ENCODE peak calls at places on chromosomes 12 and 14, in nine cellular contexts. W is lower lobe of right lung; X is WERI-Rb-1; U is CD4-positive, CD25-positive, alpha-beta regulatory T cell; G is keratinocyte; D is DND-41; B is thoracic aorta; M is heart left ventricle; R is astrocyte. S is an unnamed sample.

GRCh38 chr12:1161197-1161596 is 170.2 kb downstream of the ERC1 start:
- DNase-seq in B (no peak), U (no peak), M (no peak), R (no peak), D (no peak), X (no peak), G (no peak), W (no peak), S (no peak)

GRCh38 chr12:752673-753400 is 458 bp downstream of the WNK1 start:
- DNase-seq in M (peak; percentile 70), G (no peak), B (no peak), D (peak; percentile 39), W (peak; percentile 82), U (peak; percentile 64), R (no peak), X (peak; percentile 39), S (peak; percentile 46)

GRCh38 chr12:54998958-54999510 is 14.5 kb upstream of the TESPA1 start:
- DNase-seq in M (no peak), U (no peak), W (no peak), X (no peak), R (no peak), D (no peak), G (no peak), B (no peak), S (no peak)

GRCh38 chr14:35122696-35123387 is 490 bp downstream of the PRORP start:
- DNase-seq in R (peak; percentile 51), B (no peak), D (no peak), X (no peak), U (peak; percentile 32), G (peak; percentile 13), W (no peak), M (no peak), S (peak; percentile 34)

GRCh38 chr12:110758922-110759321 is 16.2 kb upstream of the PPP1CC start:
- DNase-seq in U (no peak), G (no peak), M (no peak), X (no peak), B (no peak), R (no peak), W (no peak), D (no peak), S (no peak)

GRCh38 chr12:95412826-95413311 is 61.1 kb upstream of the METAP2 start:
- DNase-seq in M (no peak), W (no peak), D (no peak), G (no peak), B (no peak), R (peak; percentile 85), U (no peak), X (no peak), S (no peak)

GRCh38 chr12:30965613-30965985 is 39.1 kb downstream of the TSPAN11 start:
- DNase-seq in U (no peak), X (peak; percentile 45), B (no peak), R (no peak), G (no peak), M (no peak), D (no peak), W (no peak), S (no peak)

GRCh38 chr12:113347107-113347506 is 11.3 kb upstream of the PLBD2 start:
- DNase-seq in B (no peak), D (no peak), W (no peak), M (no peak), G (no peak), R (no peak), X (no peak), U (no peak), S (no peak)

GRCh38 chr14:105475916-105476845 is 1.6 kb downstream of the CRIP2 start:
- DNase-seq in R (peak; percentile 43), G (no peak), B (no peak), M (peak; percentile 82), D (no peak), W (peak; percentile 72), U (no peak), X (no peak), S (no peak)
- H3K4me3 ChIP-seq in R (peak overlapping the region; percentile 73), G (no peak overlapping the region), B (peak overlapping the region; percentile 99), M (peak overlapping the region; percentile 100), D (no peak overlapping the region), W (peak overlapping the region; percentile 77), U (no peak overlapping the region), X (no peak overlapping the region), S (no peak overlapping the region)

DNA sequence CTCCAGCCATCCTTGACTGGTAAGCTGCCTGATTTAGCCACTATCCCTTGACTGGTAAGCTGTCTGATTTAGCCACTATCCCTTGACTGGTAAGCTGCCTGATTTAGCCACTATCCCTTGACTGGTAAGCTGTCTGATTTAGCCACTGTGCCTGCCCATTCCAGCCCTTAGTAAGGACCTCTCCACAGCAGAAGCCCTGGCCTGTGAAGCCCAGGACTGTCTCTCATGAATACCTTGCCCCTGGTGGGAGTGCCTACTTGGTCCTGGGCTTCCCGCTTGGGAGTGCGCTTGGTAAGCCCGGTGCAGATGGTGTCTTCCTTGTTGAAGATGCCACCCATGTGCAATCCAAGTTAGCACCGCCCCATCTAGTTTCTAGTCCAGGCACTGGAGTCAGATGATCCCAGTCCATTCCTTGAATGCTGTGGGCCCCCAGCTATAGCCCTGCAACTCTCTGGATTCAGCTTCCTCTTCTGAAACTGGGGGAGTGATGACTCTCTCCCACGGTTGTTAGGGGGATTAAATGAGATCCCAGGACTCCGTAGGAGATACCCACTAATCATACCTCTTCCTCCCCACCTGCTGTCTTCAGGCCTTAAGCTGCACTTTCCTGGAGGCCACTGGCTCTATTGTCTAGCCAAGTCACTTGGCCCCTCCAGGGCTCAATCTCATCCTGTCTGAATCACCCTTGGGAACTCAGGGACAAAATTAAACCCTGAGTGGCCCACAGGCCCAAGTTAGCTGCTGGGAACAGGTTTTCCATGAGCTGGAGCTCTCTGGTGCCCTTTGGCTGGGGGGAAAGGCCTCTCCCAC is 5.7 kb upstream of the ASB2 start:
- DNase-seq in U (no peak), R (no peak), D (no peak), G (no peak), W (no peak), X (peak; percentile 80), B (no peak), M (no peak), S (no peak)
- H3K27ac ChIP-seq in U (no peak overlapping the region), R (no peak overlapping the region), D (no peak overlapping the region), G (no peak overlapping the region), W (no peak overlapping the region), X (peak overlapping the region; percentile 34), B (peak overlapping the region; percentile 91), M (peak overlapping the region; percentile 85), S (no peak overlapping the region)

DNA sequence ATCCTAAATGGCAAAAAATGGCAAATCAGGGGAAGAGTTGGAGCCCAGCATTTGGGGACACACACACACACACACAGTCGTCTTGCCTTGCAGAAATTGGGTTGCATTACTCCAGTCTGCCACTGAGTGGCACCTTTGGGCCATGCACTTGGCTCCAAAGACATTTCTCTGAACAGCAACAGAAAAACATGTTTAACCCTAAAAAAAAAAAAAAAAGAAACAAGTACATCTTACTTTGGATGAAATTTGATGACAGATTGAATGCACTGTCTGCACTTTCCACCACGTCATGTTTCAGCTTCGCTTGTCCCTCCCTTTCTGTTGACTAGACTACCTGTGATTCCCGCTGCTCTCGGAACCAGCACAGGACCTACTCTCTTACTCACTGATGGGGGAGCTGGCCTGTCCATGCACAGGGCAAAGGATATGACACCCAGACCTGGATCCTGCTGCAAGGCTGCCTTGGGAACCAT is 376.9 kb downstream of the DPF3 start:
- DNase-seq in R (peak; percentile 61), D (peak; percentile 81), M (peak; percentile 42), B (no peak), X (peak; percentile 72), G (peak; percentile 15), U (peak; percentile 83), W (no peak), S (peak; percentile 75)
- H3K4me3 ChIP-seq in R (no peak overlapping the region), D (no peak overlapping the region), M (no peak overlapping the region), B (peak overlapping the region; percentile 37), X (no peak overlapping the region), G (no peak overlapping the region), U (no peak overlapping the region), W (no peak overlapping the region), S (no peak overlapping the region)

GRCh38 chr14:103118019-103118662 is 5.1 kb upstream of the TNFAIP2 start:
- DNase-seq in X (no peak), B (peak; percentile 28), G (no peak), U (no peak), R (no peak), M (peak; percentile 90), D (no peak), W (peak; percentile 77), S (no peak)
- H3K27ac ChIP-seq in X (no peak overlapping the region), B (peak overlapping the region; percentile 10), G (no peak overlapping the region), U (no peak overlapping the region), R (no peak overlapping the region), M (peak overlapping the region; percentile 40), D (no peak overlapping the region), W (peak overlapping the region; percentile 89), S (no peak overlapping the region)

DNA sequence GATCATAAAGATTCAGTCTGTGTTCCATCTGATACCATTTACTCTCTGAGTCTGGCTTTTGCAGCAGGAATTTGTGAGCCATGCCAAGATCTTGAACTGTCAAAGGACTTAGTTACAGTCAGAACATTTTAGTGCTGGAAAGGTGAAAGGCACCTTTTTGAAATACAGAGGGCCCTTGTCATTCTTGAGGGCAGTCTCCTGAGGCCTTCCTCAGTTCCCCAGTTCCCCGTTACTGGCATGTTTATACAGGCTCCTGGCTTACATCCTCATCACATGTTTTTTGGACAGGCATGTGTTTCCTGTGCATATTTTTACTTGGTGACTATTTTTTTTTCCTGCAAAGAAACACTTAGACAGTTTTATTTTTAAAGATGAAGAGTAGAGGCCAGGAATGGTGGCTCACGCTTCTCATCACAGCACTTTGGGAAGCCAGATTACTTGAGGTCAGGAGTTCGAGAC is 21.0 kb downstream of the CFAP54 start:
- DNase-seq in B (no peak), R (no peak), M (no peak), G (no peak), W (no peak), X (no peak), D (no peak), U (no peak), S (no peak)
- H3K4me3 ChIP-seq in B (no peak overlapping the region), R (no peak overlapping the region), M (no peak overlapping the region), G (no peak overlapping the region), W (no peak overlapping the region), X (no peak overlapping the region), D (no peak overlapping the region), U (no peak overlapping the region), S (no peak overlapping the region)

GRCh38 chr12:90166671-90167070 is 458.0 kb upstream of the ATP2B1 start:
- DNase-seq in W (no peak), R (no peak), B (no peak), U (no peak), G (no peak), X (no peak), D (no peak), M (no peak), S (no peak)

GRCh38 chr12:90167501-90167900 is 458.9 kb upstream of the ATP2B1 start:
- DNase-seq in R (no peak), U (no peak), G (no peak), W (no peak), B (no peak), X (no peak), D (no peak), M (no peak), S (no peak)

GRCh38 chr12:90166012-90166411 is 457.4 kb upstream of the ATP2B1 start:
- DNase-seq in G (no peak), M (no peak), U (no peak), X (no peak), B (no peak), D (no peak), W (no peak), R (no peak), S (no peak)

DNA sequence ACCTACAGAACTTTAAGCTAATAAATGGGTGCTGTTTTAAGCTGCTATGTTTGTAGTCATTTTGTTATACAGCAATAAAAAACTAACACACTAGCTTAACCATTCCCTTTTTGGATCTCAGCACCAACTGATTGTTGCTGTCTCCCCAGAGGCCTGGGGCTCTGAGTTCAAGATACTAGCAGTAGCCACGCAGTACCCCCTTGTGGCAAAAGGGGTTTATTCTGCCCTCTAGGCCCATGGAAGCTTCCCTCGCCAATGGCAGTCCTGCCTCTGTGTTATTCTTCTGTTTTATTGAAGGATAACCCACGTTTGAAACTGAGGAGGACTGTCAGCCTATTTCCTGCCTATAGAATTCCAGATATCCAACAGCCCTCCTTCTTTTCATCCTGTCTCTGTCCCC is 455.3 kb upstream of the ATP2B1 start:
- DNase-seq in D (no peak), U (no peak), X (peak; percentile 27), W (no peak), R (no peak), M (no peak), G (no peak), B (no peak), S (no peak)
- H3K27ac ChIP-seq in D (no peak overlapping the region), U (no peak overlapping the region), X (no peak overlapping the region), W (no peak overlapping the region), R (no peak overlapping the region), M (no peak overlapping the region), G (no peak overlapping the region), B (no peak overlapping the region), S (no peak overlapping the region)